ENCODE peak calls at places on chromosome 1, in seven cellular contexts. One of them, this sample, is unnamed.

GRCh38 chr1:201562257-201562656 is 23.3 kb downstream of the NAV1 start:
- DNase-seq in amniotic stem cell: peak; percentile 75
- DNase-seq in NT2/D1: no peak
- DNase-seq in brain pericyte: no peak
- DNase-seq in dorsolateral prefrontal cortex: no peak
- DNase-seq in psoas muscle: peak; percentile 46
- DNase-seq in HS-27A: peak; percentile 97
- DNase-seq in this sample: no peak

GRCh38 chr1:228283043-228283371 is 75.2 kb downstream of the OBSCN start:
- DNase-seq in amniotic stem cell: no peak
- DNase-seq in NT2/D1: no peak
- DNase-seq in brain pericyte: no peak
- DNase-seq in dorsolateral prefrontal cortex: no peak
- DNase-seq in psoas muscle: peak; percentile 29
- DNase-seq in HS-27A: no peak
- DNase-seq in this sample: no peak

GRCh38 chr1:148333875-148334338 is 149.2 kb downstream of the PPIAL4G start:
- DNase-seq in amniotic stem cell: no peak
- DNase-seq in NT2/D1: no peak
- DNase-seq in brain pericyte: no peak
- DNase-seq in dorsolateral prefrontal cortex: no peak
- DNase-seq in psoas muscle: no peak
- DNase-seq in HS-27A: no peak
- DNase-seq in this sample: no peak

GRCh38 chr1:97066860-97067259 is 345.3 kb downstream of the PTBP2 start:
- DNase-seq in amniotic stem cell: no peak
- DNase-seq in NT2/D1: no peak
- DNase-seq in brain pericyte: no peak
- DNase-seq in dorsolateral prefrontal cortex: no peak
- DNase-seq in psoas muscle: no peak
- DNase-seq in HS-27A: no peak
- DNase-seq in this sample: no peak

GRCh38 chr1:163069142-163069541 is at the start of gene RGS4:
- DNase-seq in amniotic stem cell: peak; percentile 97
- DNase-seq in NT2/D1: peak; percentile 87
- DNase-seq in brain pericyte: peak; percentile 87
- DNase-seq in dorsolateral prefrontal cortex: peak; percentile 74
- DNase-seq in psoas muscle: peak; percentile 16
- DNase-seq in HS-27A: peak; percentile 92
- DNase-seq in this sample: no peak

GRCh38 chr1:210448293-210448892 is 119.7 kb downstream of the HHAT start:
- DNase-seq in amniotic stem cell: no peak
- DNase-seq in NT2/D1: peak; percentile 70
- DNase-seq in brain pericyte: no peak
- DNase-seq in dorsolateral prefrontal cortex: no peak
- DNase-seq in psoas muscle: no peak
- DNase-seq in HS-27A: peak; percentile 42
- DNase-seq in this sample: no peak

GRCh38 chr1:241532864-241533263 is 686 bp downstream of the KMO start:
- DNase-seq in amniotic stem cell: no peak
- DNase-seq in NT2/D1: no peak
- DNase-seq in brain pericyte: no peak
- DNase-seq in dorsolateral prefrontal cortex: no peak
- DNase-seq in psoas muscle: no peak
- DNase-seq in HS-27A: no peak
- DNase-seq in this sample: no peak

GRCh38 chr1:218459878-218460277 is 114.7 kb downstream of the TGFB2 start:
- DNase-seq in amniotic stem cell: peak; percentile 46
- DNase-seq in NT2/D1: peak; percentile 88
- DNase-seq in brain pericyte: peak; percentile 63
- DNase-seq in dorsolateral prefrontal cortex: no peak
- DNase-seq in psoas muscle: no peak
- DNase-seq in HS-27A: peak; percentile 84
- DNase-seq in this sample: no peak

GRCh38 chr1:195748969-195749368 is 859.3 kb downstream of the KCNT2 start:
- DNase-seq in amniotic stem cell: no peak
- DNase-seq in NT2/D1: no peak
- DNase-seq in brain pericyte: no peak
- DNase-seq in dorsolateral prefrontal cortex: no peak
- DNase-seq in psoas muscle: no peak
- DNase-seq in HS-27A: no peak
- DNase-seq in this sample: no peak

GRCh38 chr1:243849089-243850012 is 692 bp downstream of the AKT3 start:
- DNase-seq in amniotic stem cell: peak; percentile 5
- DNase-seq in NT2/D1: peak; percentile 68
- DNase-seq in brain pericyte: no peak
- DNase-seq in dorsolateral prefrontal cortex: peak; percentile 76
- DNase-seq in psoas muscle: peak; percentile 66
- DNase-seq in HS-27A: peak; percentile 45
- DNase-seq in this sample: peak; percentile 72